ENCODE peak calls at places on chromosomes 6 and 20, in seven cellular contexts. F, D, G, A, W, T and B are unnamed samples.
A peak's percentile ranks its signal among the peaks of the same experiment; 100 is the strongest.

GRCh38 chr20:37543828-37544227 is 16.2 kb upstream of the BLCAP start:
- DNase-seq in F (peak; percentile 34), D (no peak), G (peak; percentile 55), A (no peak), W (no peak), T (peak; percentile 54), B (no peak)

GRCh38 chr6:88629838-88630462 is 333.5 kb downstream of the RNGTT start:
- DNase-seq in F (no peak), D (no peak), G (no peak), A (no peak), W (no peak), T (no peak), B (no peak)

GRCh38 chr6:3739311-3739897 is 12.1 kb downstream of the PXDC1 start:
- DNase-seq in F (no peak), D (no peak), G (no peak), A (no peak), W (no peak), T (no peak), B (no peak)

GRCh38 chr20:35146299-35146921 is 726 bp downstream of the EDEM2 start:
- DNase-seq in F (peak; percentile 42), D (no peak), G (peak; percentile 42), A (peak; percentile 54), W (no peak), T (no peak), B (no peak)

GRCh38 chr6:93787841-93788240 is 368.5 kb upstream of the EPHA7 start:
- DNase-seq in F (no peak), D (no peak), G (no peak), A (no peak), W (no peak), T (no peak), B (no peak)

GRCh38 chr6:36615018-36615761 is 21.0 kb downstream of the SRSF3 start:
- DNase-seq in F (peak; percentile 73), D (no peak), G (peak; percentile 85), A (peak; percentile 75), W (no peak), T (peak; percentile 69), B (no peak)

GRCh38 chr6:21780601-21781000 is 187.1 kb downstream of the SOX4 start:
- DNase-seq in F (no peak), D (no peak), G (no peak), A (no peak), W (no peak), T (no peak), B (no peak)

GRCh38 chr20:2387180-2387577 is 6.5 kb downstream of the TGM6 start:
- DNase-seq in F (no peak), D (no peak), G (peak; percentile 33), A (peak; percentile 63), W (no peak), T (peak; percentile 19), B (no peak)

GRCh38 chr6:10555625-10556309 is 34.6 kb downstream of the GCNT2 start:
- DNase-seq in F (peak; percentile 54), D (peak; percentile 71), G (peak; percentile 82), A (no peak), W (no peak), T (peak; percentile 8), B (peak; percentile 94)

GRCh38 chr20:4811661-4812181 is 90.0 kb downstream of the PRND start:
- DNase-seq in F (peak; percentile 74), D (no peak), G (no peak), A (no peak), W (peak; percentile 55), T (no peak), B (no peak)

GRCh38 chr6:157020398-157021266 is 243.5 kb downstream of the ARID1B start:
- DNase-seq in F (peak; percentile 63), D (peak; percentile 40), G (peak; percentile 66), A (peak; percentile 77), W (peak; percentile 35), T (peak; percentile 67), B (peak; percentile 95)

GRCh38 chr6:103872683-103873082 is 987.0 kb downstream of the HACE1 start:
- DNase-seq in F (no peak), D (no peak), G (no peak), A (no peak), W (no peak), T (no peak), B (no peak)

GRCh38 chr6:164663634-164664033 is 645.8 kb downstream of the C6orf118 start:
- DNase-seq in F (no peak), D (no peak), G (no peak), A (no peak), W (no peak), T (no peak), B (no peak)

GRCh38 chr6:118542184-118542952 is 5.7 kb upstream of the PLN start:
- DNase-seq in F (no peak), D (no peak), G (no peak), A (no peak), W (no peak), T (peak; percentile 85), B (no peak)

GRCh38 chr20:6231551-6231950 is 108.7 kb upstream of the FERMT1 start:
- DNase-seq in F (no peak), D (no peak), G (peak; percentile 66), A (no peak), W (no peak), T (peak; percentile 2), B (no peak)

GRCh38 chr6:158207452-158207788 is 39.3 kb downstream of the GTF2H5 start:
- DNase-seq in F (no peak), D (no peak), G (peak; percentile 87), A (no peak), W (no peak), T (peak; percentile 48), B (no peak)

DNA sequence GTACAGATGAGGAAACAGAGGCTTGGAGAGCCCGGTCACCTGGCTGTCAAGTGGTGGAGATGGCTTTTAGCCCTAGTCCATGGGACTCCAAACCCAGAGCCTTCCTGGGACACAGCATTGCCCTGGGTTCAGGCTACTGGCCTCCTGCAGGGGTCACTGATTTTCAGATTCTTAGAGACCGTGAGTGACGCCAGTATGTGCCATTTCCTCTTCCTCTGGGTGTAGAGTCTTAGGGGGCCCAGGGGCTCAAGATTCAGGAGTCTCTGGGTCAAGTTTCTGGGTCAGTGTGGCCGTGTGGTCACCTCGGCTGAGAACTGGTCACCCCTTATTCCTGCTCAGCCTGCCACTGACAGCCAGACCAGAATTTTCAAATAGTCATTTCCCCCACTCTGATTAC is 574 bp downstream of the ARHGAP40 start:
- DNase-seq in F (no peak), D (no peak), G (no peak), A (no peak), W (no peak), T (no peak), B (no peak)
- TF ChIP-seq POLR2A in F (no peak), D (no peak), G (no peak), A (no peak), W (no peak), T (no peak), B (no peak)

DNA sequence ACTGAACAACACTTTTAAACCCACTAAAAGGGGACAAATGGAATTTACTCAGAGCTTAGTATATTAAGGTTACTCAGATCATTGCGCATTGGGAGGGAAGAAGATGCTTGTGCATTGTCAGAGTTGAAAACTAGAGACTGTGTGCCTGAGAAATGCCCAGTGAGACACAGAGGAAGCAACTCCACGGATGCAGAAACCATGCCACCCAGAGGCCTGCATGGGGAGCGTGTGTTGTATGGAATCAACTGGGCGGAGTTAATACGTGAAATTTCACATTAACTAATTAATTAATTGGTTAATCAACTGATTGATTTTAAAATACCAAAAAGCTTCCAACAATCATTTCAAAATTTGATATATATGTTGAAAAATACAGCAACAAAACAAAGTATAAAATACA is 391.6 kb downstream of the PLCB1 start:
- DNase-seq in F (no peak), D (no peak), G (no peak), A (no peak), W (no peak), T (peak; percentile 8), B (no peak)
- TF ChIP-seq CTCF in F (no peak), D (no peak), G (no peak), A (no peak), W (no peak), T (no peak), B (no peak)

GRCh38 chr20:24653306-24653705 is 183.9 kb downstream of the SYNDIG1 start:
- DNase-seq in F (no peak), D (no peak), G (no peak), A (no peak), W (no peak), T (peak; percentile 27), B (no peak)
- TF ChIP-seq POLR2A in F (no peak), D (no peak), G (no peak), A (no peak), W (no peak), T (no peak), B (no peak)

GRCh38 chr20:40339661-40340449 is 349.2 kb downstream of the MAFB start:
- DNase-seq in F (peak; percentile 68), D (no peak), G (no peak), A (no peak), W (no peak), T (no peak), B (peak; percentile 86)
- TF ChIP-seq CTCF in F (no peak), D (no peak), G (no peak), A (no peak), W (no peak), T (no peak), B (no peak)

GRCh38 chr20:17658648-17658993 is 23.4 kb downstream of the RRBP1 start:
- DNase-seq in F (no peak), D (no peak), G (no peak), A (no peak), W (no peak), T (no peak), B (no peak)
- TF ChIP-seq POLR2A in F (no peak), D (no peak), G (no peak), A (no peak), W (no peak), T (no peak), B (no peak)

DNA sequence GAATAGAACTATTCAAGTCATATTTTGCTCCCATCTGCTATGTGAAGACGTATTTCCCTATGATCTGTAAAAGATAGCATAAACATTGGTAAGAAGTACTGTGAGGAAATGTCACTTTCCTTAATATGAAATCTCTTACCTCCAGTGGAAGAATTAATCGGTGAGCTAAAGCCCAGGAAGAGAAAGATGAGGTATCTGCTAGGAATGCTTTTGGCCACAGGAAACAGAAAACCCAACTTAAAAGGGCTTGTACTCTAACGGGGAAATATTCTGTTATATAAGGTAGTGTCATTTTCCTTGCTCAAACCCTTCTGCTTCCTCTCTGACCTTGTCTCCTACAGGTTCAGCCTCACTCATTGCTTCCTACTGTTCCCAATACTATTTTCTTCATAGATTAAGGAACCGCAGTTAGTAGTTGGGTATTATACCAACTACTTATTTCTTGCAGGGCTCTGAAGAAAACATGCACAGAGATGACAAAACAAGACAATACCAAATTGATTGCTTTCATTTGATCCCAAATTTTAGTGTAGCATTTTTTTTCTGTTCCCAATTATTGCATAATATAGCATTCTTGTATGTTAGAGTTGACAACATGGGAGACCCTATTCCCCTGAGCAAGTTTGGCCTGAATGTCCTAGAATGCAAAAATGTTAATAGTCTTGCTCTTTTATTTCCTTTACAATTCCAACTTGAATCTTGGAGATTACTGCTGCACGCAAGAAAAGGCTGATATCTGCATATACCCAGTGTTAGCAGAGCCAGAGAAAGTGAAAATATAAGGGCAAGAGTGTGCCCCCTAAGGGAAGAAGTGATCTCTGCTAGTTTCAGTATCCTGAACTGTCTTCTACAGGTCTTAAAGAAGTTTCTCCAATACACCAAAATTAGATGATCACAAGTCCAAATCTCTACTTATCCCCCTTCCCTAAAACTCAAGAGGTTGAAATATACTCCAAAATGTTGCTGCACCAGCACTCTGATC is 65.3 kb downstream of the AFG1L start:
- DNase-seq in F (no peak), D (no peak), G (no peak), A (peak; percentile 19), W (no peak), T (peak; percentile 47), B (no peak)
- TF ChIP-seq CTCF in F (no peak), D (no peak), G (no peak), A (peak; percentile 44), W (no peak), T (no peak), B (no peak)